ENCODE peak calls at places on chromosomes 2 and 18, in four cellular contexts. V is A549, Z is K562, U is H1. R is an unnamed sample.

GRCh38 chr2:50126845-50127244 is 905.1 kb downstream of the NRXN1 start:
- DNase-seq in V (no peak), Z (no peak), U (no peak), R (no peak)

GRCh38 chr2:234873828-234874173 is 78.0 kb upstream of the SH3BP4 start:
- DNase-seq in V (peak), Z (no peak), U (no peak), R (no peak)

GRCh38 chr2:11385847-11386246 is 41.4 kb upstream of the ROCK2 start:
- DNase-seq in V (no peak), Z (no peak), U (no peak), R (no peak)

GRCh38 chr2:78009289-78009688 is 487.1 kb upstream of the LRRTM4 start:
- DNase-seq in V (no peak), Z (no peak), U (no peak), R (no peak)

GRCh38 chr2:230627806-230628724 is 84.6 kb upstream of the CAB39 start:
- DNase-seq in V (peak), Z (peak), U (no peak), R (peak)

GRCh38 chr2:48849770-48850169 is 94.2 kb upstream of the LHCGR start:
- DNase-seq in V (peak), Z (no peak), U (no peak), R (no peak)

GRCh38 chr2:56230171-56230570 is 46.4 kb downstream of the CCDC85A start:
- DNase-seq in V (no peak), Z (no peak), U (no peak), R (no peak)

GRCh38 chr18:26386002-26386401 is 159.8 kb downstream of the TAF4B start:
- DNase-seq in V (peak), Z (no peak), U (no peak), R (peak)

GRCh38 chr2:28228419-28228995 is 164.2 kb upstream of the FOSL2 start:
- DNase-seq in V (peak), Z (no peak), U (no peak), R (no peak)

GRCh38 chr18:49814147-49814499 is 790 bp upstream of the ACAA2 start:
- DNase-seq in V (peak), Z (peak), U (no peak), R (peak)

GRCh38 chr2:37529830-37530452 is 141.5 kb downstream of the CDC42EP3 start:
- DNase-seq in V (no peak), Z (no peak), U (no peak), R (no peak)

GRCh38 chr2:239154971-239155805 is 245.6 kb downstream of the HDAC4 start:
- DNase-seq in V (no peak), Z (no peak), U (no peak), R (no peak)

GRCh38 chr2:223545830-223546229 is 56.3 kb downstream of the SCG2 start:
- DNase-seq in V (no peak), Z (no peak), U (no peak), R (no peak)

GRCh38 chr2:7492719-7493118 is 575.5 kb downstream of the RNF144A start:
- DNase-seq in V (no peak), Z (no peak), U (no peak), R (no peak)

GRCh38 chr18:44852818-44853217 is 172.1 kb downstream of the SETBP1 start:
- DNase-seq in V (no peak), Z (no peak), U (no peak), R (no peak)

GRCh38 chr2:106129150-106129549 is 65.0 kb downstream of the UXS1 start:
- DNase-seq in V (no peak), Z (no peak), U (no peak), R (no peak)

GRCh38 chr2:26559044-26559405 is 81.1 kb upstream of the OTOF start:
- DNase-seq in V (no peak), Z (no peak), U (no peak), R (no peak)

GRCh38 chr2:4763009-4763408 is 929.2 kb upstream of the SOX11 start:
- DNase-seq in V (peak), Z (peak), U (no peak), R (no peak)

GRCh38 chr2:163077241-163077640 is 238.7 kb upstream of the KCNH7 start:
- DNase-seq in V (no peak), Z (no peak), U (no peak), R (no peak)

GRCh38 chr18:475202-475624 is 25.3 kb downstream of the COLEC12 start:
- DNase-seq in V (no peak), Z (no peak), U (peak), R (peak)

GRCh38 chr2:66901344-66901743 is 466.4 kb downstream of the MEIS1 start:
- DNase-seq in V (no peak), Z (no peak), U (no peak), R (no peak)
- TF ChIP-seq PHF8 in V (no peak), Z (no peak), U (no peak), R (no peak)

DNA sequence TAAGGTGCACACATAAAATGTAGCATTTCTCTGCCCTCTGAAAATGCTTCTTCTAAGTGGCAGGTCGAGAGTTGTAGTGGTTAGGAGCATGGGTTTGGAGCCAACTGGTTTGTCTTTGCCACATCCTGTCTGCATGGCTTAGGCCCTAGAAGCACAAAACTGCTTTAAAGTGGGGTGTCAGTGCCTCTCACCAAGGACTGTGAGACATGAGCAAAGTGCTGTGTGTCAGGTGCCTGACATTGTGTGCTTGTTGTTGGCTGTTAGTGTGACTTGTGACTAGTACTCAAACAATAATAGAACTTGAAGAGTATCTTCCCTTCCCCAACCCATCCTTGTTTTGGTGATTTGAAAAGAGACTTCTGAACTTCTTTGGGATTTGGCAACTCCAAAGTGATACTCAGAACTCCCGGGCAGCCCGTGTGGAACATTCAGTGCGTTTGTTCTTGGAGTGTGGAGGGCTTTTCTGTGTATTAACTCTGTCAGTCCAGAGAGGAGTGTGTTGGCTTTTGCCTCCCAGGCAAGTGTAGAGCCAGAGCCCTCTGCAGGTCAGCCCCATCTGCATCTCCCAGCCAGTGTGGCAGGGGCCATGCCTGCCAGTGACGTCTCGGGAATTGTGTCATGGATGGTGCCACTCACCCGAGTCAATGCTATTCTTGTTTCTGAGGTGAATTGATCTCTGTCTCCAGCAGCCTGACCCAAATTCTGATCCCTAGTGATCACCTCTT is 5.0 kb downstream of the MGAT5 start:
- DNase-seq in V (no peak), Z (no peak), U (no peak), R (no peak)
- TF ChIP-seq PHF8 in V (no peak), Z (no peak), U (no peak), R (no peak)

GRCh38 chr2:134690629-134691215 is 28.1 kb downstream of the TMEM163 start:
- DNase-seq in V (no peak), Z (no peak), U (no peak), R (no peak)

GRCh38 chr2:134693359-134694330 is 25.2 kb downstream of the TMEM163 start:
- DNase-seq in V (no peak), Z (no peak), U (no peak), R (no peak)

GRCh38 chr2:134689303-134689702 is 29.5 kb downstream of the TMEM163 start:
- DNase-seq in V (no peak), Z (no peak), U (no peak), R (no peak)

GRCh38 chr2:134694411-134694810 is 24.4 kb downstream of the TMEM163 start:
- DNase-seq in V (no peak), Z (no peak), U (no peak), R (no peak)

DNA sequence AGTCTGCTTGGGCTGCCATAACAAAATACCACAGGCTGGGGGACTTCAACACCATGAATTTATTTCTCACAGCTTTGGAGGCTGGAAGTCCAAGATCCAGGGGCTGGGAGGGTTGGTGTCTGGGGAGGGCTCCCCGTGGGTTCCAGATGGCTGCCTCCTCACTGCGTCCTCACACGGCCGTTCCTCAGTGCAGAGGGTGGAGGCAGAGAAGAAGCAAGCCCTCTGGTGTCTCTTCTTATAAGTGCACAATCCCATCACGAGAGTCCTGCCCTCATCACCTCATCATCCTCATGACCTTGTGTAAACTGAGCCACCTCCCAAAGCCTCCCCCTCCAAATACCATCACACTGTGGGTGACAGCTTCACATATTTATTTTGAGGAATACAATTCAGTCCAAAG is 26.3 kb downstream of the TMEM163 start:
- DNase-seq in V (peak), Z (peak), U (no peak), R (no peak)
- TF ChIP-seq PHF8 in V (no peak), Z (no peak), U (no peak), R (no peak)

GRCh38 chr2:210476194-210477128 is at the start of gene LANCL1:
- DNase-seq in V (peak), Z (peak), U (peak), R (peak)
- TF ChIP-seq PHF8 in V (peak), Z (peak), U (peak), R (peak)

DNA sequence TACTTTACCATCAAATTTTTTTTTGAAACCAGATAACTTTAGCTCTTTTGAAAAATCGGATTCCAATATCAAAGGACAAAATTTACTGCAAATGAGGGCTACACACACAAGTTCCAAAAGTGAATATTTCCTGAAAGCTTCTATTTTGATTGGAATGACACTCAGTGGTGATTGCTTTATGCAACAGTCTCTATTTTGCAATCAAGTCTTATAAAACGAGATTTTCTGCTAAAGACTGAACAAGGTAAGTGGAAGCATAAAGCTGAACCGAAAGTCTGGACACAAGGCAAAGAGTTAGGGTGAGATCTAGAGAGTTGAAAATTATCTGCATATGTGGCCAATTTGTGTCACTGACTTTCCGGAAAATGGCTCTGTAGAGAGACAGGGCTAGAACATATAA is 145.0 kb upstream of the OSR1 start:
- DNase-seq in V (no peak), Z (no peak), U (no peak), R (no peak)
- TF ChIP-seq PHF8 in V (no peak), Z (no peak), U (no peak), R (no peak)

DNA sequence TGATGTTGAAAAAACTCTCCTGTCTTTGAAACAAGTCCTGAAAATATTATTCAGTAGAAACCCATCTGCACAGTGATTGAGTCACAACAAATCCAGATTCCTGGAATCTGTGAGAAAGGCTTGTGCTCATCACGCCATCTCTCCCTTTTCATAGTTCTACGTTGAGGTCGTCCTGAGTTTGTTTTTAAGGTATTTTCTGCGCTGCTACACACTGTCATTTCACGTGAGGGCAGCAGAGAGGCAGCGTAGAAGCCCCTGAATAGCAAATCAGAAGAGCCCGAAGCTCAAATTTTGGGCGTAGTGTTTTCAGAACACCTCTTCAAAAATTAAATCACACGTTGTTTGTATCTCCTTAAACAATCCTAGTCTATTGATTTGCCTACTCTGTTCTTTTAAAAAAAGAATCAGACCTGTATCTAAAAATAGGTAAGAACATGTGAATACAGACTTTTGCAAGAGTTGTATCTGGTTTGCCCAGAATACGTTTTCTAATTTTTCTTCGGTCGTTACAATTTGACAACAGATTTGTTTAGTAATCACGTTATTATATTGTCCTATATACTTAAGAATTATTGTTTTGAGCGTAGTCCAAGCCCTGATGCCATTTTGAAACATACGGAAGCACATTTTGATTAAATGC is 61.6 kb upstream of the SLC38A11 start:
- DNase-seq in V (peak), Z (peak), U (no peak), R (peak)
- TF ChIP-seq PHF8 in V (no peak), Z (no peak), U (no peak), R (no peak)

GRCh38 chr18:36539674-36540073 is 242.2 kb downstream of the FHOD3 start:
- DNase-seq in V (no peak), Z (no peak), U (no peak), R (no peak)

GRCh38 chr18:36547544-36547943 is 250.0 kb downstream of the FHOD3 start:
- DNase-seq in V (no peak), Z (no peak), U (no peak), R (no peak)

GRCh38 chr18:36546028-36546427 is 248.5 kb downstream of the FHOD3 start:
- DNase-seq in V (no peak), Z (no peak), U (no peak), R (no peak)

GRCh38 chr18:36546876-36547275 is 249.4 kb downstream of the FHOD3 start:
- DNase-seq in V (no peak), Z (no peak), U (no peak), R (no peak)

GRCh38 chr18:36544036-36544725 is 246.7 kb downstream of the FHOD3 start:
- DNase-seq in V (no peak), Z (no peak), U (no peak), R (no peak)
- TF ChIP-seq PHF8 in V (no peak), Z (no peak), U (no peak), R (no peak)

GRCh38 chr2:174341301-174341994 is 6.7 kb downstream of the SP9 start:
- DNase-seq in V (peak), Z (peak), U (no peak), R (peak)

GRCh38 chr2:174343638-174344455 is 9.1 kb downstream of the SP9 start:
- DNase-seq in V (no peak), Z (no peak), U (no peak), R (no peak)

GRCh38 chr2:174343343-174343637 is 8.5 kb downstream of the SP9 start:
- DNase-seq in V (no peak), Z (no peak), U (no peak), R (no peak)

GRCh38 chr2:174341995-174342571 is 7.3 kb downstream of the SP9 start:
- DNase-seq in V (no peak), Z (no peak), U (no peak), R (no peak)

GRCh38 chr2:174342600-174343342 is 8.0 kb downstream of the SP9 start:
- DNase-seq in V (no peak), Z (no peak), U (no peak), R (no peak)
- TF ChIP-seq PHF8 in V (no peak), Z (no peak), U (no peak), R (no peak)

GRCh38 chr2:83462881-83463280 is 996.2 kb downstream of the SUCLG1 start:
- DNase-seq in V (no peak), Z (no peak), U (no peak), R (no peak)

GRCh38 chr2:83459456-83459855 is 999.6 kb downstream of the SUCLG1 start:
- DNase-seq in V (no peak), Z (no peak), U (no peak), R (no peak)

GRCh38 chr2:83461135-83461534 is 997.9 kb downstream of the SUCLG1 start:
- DNase-seq in V (no peak), Z (no peak), U (no peak), R (no peak)
- TF ChIP-seq PHF8 in V (no peak), Z (no peak), U (no peak), R (no peak)

DNA sequence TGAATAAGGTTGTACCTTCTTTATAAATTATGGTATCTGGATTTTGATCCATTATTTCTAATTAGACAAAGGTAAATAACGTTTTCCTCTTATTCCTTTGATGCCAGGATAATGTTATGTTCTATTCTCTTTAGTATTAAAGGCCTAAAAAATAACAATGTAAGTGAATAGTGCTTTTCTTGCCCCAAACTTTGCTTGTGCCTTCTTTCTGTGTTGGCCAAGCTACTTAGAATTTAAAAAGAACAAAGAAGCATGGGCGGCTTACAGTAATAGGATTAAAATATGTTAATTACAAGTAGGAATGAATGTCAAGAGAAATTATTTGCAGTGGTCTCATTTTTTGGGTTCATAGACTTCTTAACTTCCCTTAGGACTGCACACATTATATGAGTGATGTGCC is 105.0 kb upstream of the FSIP2 start:
- DNase-seq in V (no peak), Z (no peak), U (no peak), R (no peak)
- TF ChIP-seq PHF8 in V (no peak), Z (no peak), U (no peak), R (no peak)

R was measured in HepG2.